ENCODE peak calls at places on chromosomes 3 and 15, in nine cellular contexts. One of them, this sample, is unnamed.

GRCh38 chr15:75431682-75432081 is 19.8 kb downstream of the SIN3A start:
- DNase-seq in H7: no peak
- DNase-seq in gastrocnemius medialis: no peak
- DNase-seq in bronchial epithelial cell: no peak
- DNase-seq in GM23338: peak
- DNase-seq in iPS DF 6.9: no peak
- DNase-seq in heart left ventricle: no peak
- DNase-seq in colonic mucosa: no peak
- DNase-seq in A549: no peak
- DNase-seq in this sample: peak

GRCh38 chr3:55435446-55435845 is 51.7 kb downstream of the WNT5A start:
- DNase-seq in H7: no peak
- DNase-seq in gastrocnemius medialis: no peak
- DNase-seq in bronchial epithelial cell: no peak
- DNase-seq in GM23338: no peak
- DNase-seq in iPS DF 6.9: no peak
- DNase-seq in heart left ventricle: no peak
- DNase-seq in colonic mucosa: no peak
- DNase-seq in A549: no peak
- DNase-seq in this sample: no peak

GRCh38 chr3:55439657-55440405 is 47.3 kb downstream of the WNT5A start:
- DNase-seq in H7: no peak
- DNase-seq in gastrocnemius medialis: no peak
- DNase-seq in bronchial epithelial cell: no peak
- DNase-seq in GM23338: no peak
- DNase-seq in iPS DF 6.9: no peak
- DNase-seq in heart left ventricle: no peak
- DNase-seq in colonic mucosa: no peak
- DNase-seq in A549: no peak
- DNase-seq in this sample: no peak

GRCh38 chr3:173065543-173065970 is 75.5 kb downstream of the SPATA16 start:
- DNase-seq in H7: peak
- DNase-seq in gastrocnemius medialis: no peak
- DNase-seq in bronchial epithelial cell: peak
- DNase-seq in GM23338: no peak
- DNase-seq in iPS DF 6.9: no peak
- DNase-seq in heart left ventricle: peak
- DNase-seq in colonic mucosa: peak
- DNase-seq in A549: no peak
- DNase-seq in this sample: peak

GRCh38 chr3:133448478-133449122 is 48.7 kb downstream of the BFSP2 start:
- DNase-seq in H7: no peak
- DNase-seq in gastrocnemius medialis: no peak
- DNase-seq in bronchial epithelial cell: no peak
- DNase-seq in GM23338: no peak
- DNase-seq in iPS DF 6.9: no peak
- DNase-seq in heart left ventricle: no peak
- DNase-seq in colonic mucosa: no peak
- DNase-seq in A549: no peak
- DNase-seq in this sample: no peak

GRCh38 chr3:113018461-113019181 is 27.8 kb downstream of the GTPBP8 start:
- DNase-seq in H7: no peak
- DNase-seq in gastrocnemius medialis: no peak
- DNase-seq in bronchial epithelial cell: peak
- DNase-seq in GM23338: no peak
- DNase-seq in iPS DF 6.9: no peak
- DNase-seq in heart left ventricle: peak
- DNase-seq in colonic mucosa: no peak
- DNase-seq in A549: no peak
- DNase-seq in this sample: peak

GRCh38 chr3:171672124-171672523 is 138.2 kb downstream of the PLD1 start:
- DNase-seq in H7: no peak
- DNase-seq in gastrocnemius medialis: no peak
- DNase-seq in bronchial epithelial cell: no peak
- DNase-seq in GM23338: no peak
- DNase-seq in iPS DF 6.9: no peak
- DNase-seq in heart left ventricle: no peak
- DNase-seq in colonic mucosa: no peak
- DNase-seq in A549: no peak
- DNase-seq in this sample: no peak

GRCh38 chr3:165256554-165256953 is 60.4 kb upstream of the SLITRK3 start:
- DNase-seq in H7: no peak
- DNase-seq in gastrocnemius medialis: no peak
- DNase-seq in bronchial epithelial cell: no peak
- DNase-seq in GM23338: no peak
- DNase-seq in iPS DF 6.9: no peak
- DNase-seq in heart left ventricle: no peak
- DNase-seq in colonic mucosa: no peak
- DNase-seq in A549: no peak
- DNase-seq in this sample: no peak

GRCh38 chr3:47299396-47300318 is 16.9 kb downstream of the KLHL18 start:
- DNase-seq in H7: no peak
- DNase-seq in gastrocnemius medialis: no peak
- DNase-seq in bronchial epithelial cell: no peak
- DNase-seq in GM23338: no peak
- DNase-seq in iPS DF 6.9: no peak
- DNase-seq in heart left ventricle: no peak
- DNase-seq in colonic mucosa: no peak
- DNase-seq in A549: no peak
- DNase-seq in this sample: no peak

GRCh38 chr3:128549283-128550112 is 56.5 kb upstream of the GATA2 start:
- DNase-seq in H7: no peak
- DNase-seq in gastrocnemius medialis: no peak
- DNase-seq in bronchial epithelial cell: peak
- DNase-seq in GM23338: no peak
- DNase-seq in iPS DF 6.9: no peak
- DNase-seq in heart left ventricle: peak
- DNase-seq in colonic mucosa: no peak
- DNase-seq in A549: no peak
- DNase-seq in this sample: peak

GRCh38 chr3:139548801-139549200 is 9.3 kb upstream of the RBP1 start:
- DNase-seq in H7: no peak
- DNase-seq in gastrocnemius medialis: no peak
- DNase-seq in bronchial epithelial cell: no peak
- DNase-seq in GM23338: no peak
- DNase-seq in iPS DF 6.9: no peak
- DNase-seq in heart left ventricle: no peak
- DNase-seq in colonic mucosa: no peak
- DNase-seq in A549: no peak
- DNase-seq in this sample: no peak

GRCh38 chr3:151327571-151328198 is 1.7 kb downstream of the P2RY13 start:
- DNase-seq in H7: no peak
- DNase-seq in gastrocnemius medialis: no peak
- DNase-seq in bronchial epithelial cell: peak
- DNase-seq in GM23338: peak
- DNase-seq in iPS DF 6.9: no peak
- DNase-seq in heart left ventricle: no peak
- DNase-seq in colonic mucosa: no peak
- DNase-seq in A549: peak
- DNase-seq in this sample: peak
- H3K4me3 ChIP-seq in H7: no peak
- H3K4me3 ChIP-seq in gastrocnemius medialis: no peak
- H3K4me3 ChIP-seq in bronchial epithelial cell: no peak
- H3K4me3 ChIP-seq in GM23338: no peak
- H3K4me3 ChIP-seq in iPS DF 6.9: no peak
- H3K4me3 ChIP-seq in heart left ventricle: peak
- H3K4me3 ChIP-seq in colonic mucosa: no peak
- H3K4me3 ChIP-seq in A549: no peak
- H3K4me3 ChIP-seq in this sample: no peak

DNA sequence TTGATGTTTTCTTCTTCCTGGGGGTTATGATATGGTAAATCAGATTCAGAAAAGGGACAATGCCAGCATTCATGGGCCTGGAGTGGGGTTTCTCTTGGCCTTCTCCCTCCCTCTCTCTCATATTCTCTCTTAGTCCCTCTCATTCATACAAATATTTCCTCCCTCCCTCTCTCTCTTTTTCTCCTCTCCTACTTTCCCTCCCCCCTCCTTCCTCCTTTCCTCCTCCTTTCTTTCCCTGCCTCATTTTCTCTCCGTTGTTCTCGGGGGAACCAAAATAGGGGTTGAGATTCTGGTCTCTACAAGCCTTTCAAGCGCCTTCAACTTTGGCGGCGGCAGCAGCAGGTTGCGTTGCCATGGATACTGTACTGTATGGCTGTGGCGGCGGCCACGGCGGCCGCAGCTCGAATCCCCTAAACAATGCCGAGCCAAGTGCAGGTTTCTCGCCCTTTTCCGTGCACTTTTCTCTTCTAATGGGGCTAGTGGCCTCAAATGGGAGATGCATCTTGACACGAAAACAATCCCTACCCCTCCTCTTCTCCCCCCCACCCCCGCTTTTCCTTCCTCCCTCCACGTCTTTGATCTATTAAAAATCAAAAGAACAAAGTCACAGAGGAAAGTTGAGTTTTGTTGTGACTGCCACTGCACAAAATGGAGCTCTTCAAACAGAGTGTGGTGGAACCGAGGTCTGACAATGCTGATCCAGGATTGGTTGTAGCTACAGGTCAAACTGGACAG is 45.2 kb downstream of the ZIC4 start:
- DNase-seq in H7: peak
- DNase-seq in gastrocnemius medialis: no peak
- DNase-seq in bronchial epithelial cell: no peak
- DNase-seq in GM23338: peak
- DNase-seq in iPS DF 6.9: no peak
- DNase-seq in heart left ventricle: no peak
- DNase-seq in colonic mucosa: no peak
- DNase-seq in A549: no peak
- DNase-seq in this sample: peak
- H3K4me3 ChIP-seq in H7: no peak
- H3K4me3 ChIP-seq in gastrocnemius medialis: no peak
- H3K4me3 ChIP-seq in bronchial epithelial cell: no peak
- H3K4me3 ChIP-seq in GM23338: peak
- H3K4me3 ChIP-seq in iPS DF 6.9: no peak
- H3K4me3 ChIP-seq in heart left ventricle: no peak
- H3K4me3 ChIP-seq in colonic mucosa: no peak
- H3K4me3 ChIP-seq in A549: no peak
- H3K4me3 ChIP-seq in this sample: peak

GRCh38 chr3:38110314-38111050 is 26.4 kb downstream of the ACAA1 start:
- DNase-seq in H7: no peak
- DNase-seq in gastrocnemius medialis: no peak
- DNase-seq in bronchial epithelial cell: no peak
- DNase-seq in GM23338: no peak
- DNase-seq in iPS DF 6.9: no peak
- DNase-seq in heart left ventricle: no peak
- DNase-seq in colonic mucosa: no peak
- DNase-seq in A549: no peak
- DNase-seq in this sample: no peak
- H3K4me3 ChIP-seq in H7: no peak
- H3K4me3 ChIP-seq in gastrocnemius medialis: no peak
- H3K4me3 ChIP-seq in bronchial epithelial cell: no peak
- H3K4me3 ChIP-seq in GM23338: no peak
- H3K4me3 ChIP-seq in iPS DF 6.9: no peak
- H3K4me3 ChIP-seq in heart left ventricle: no peak
- H3K4me3 ChIP-seq in colonic mucosa: no peak
- H3K4me3 ChIP-seq in A549: no peak
- H3K4me3 ChIP-seq in this sample: no peak

GRCh38 chr3:149547954-149548728 is 73.6 kb downstream of the TM4SF4 start:
- DNase-seq in H7: no peak
- DNase-seq in gastrocnemius medialis: peak
- DNase-seq in bronchial epithelial cell: peak
- DNase-seq in GM23338: peak
- DNase-seq in iPS DF 6.9: no peak
- DNase-seq in heart left ventricle: peak
- DNase-seq in colonic mucosa: peak
- DNase-seq in A549: peak
- DNase-seq in this sample: peak
- H3K4me3 ChIP-seq in H7: no peak
- H3K4me3 ChIP-seq in gastrocnemius medialis: no peak
- H3K4me3 ChIP-seq in bronchial epithelial cell: no peak
- H3K4me3 ChIP-seq in GM23338: no peak
- H3K4me3 ChIP-seq in iPS DF 6.9: no peak
- H3K4me3 ChIP-seq in heart left ventricle: no peak
- H3K4me3 ChIP-seq in colonic mucosa: no peak
- H3K4me3 ChIP-seq in A549: peak
- H3K4me3 ChIP-seq in this sample: no peak

GRCh38 chr15:50884583-50884982 is 23.9 kb upstream of the AP4E1 start:
- DNase-seq in H7: no peak
- DNase-seq in gastrocnemius medialis: no peak
- DNase-seq in bronchial epithelial cell: peak
- DNase-seq in GM23338: no peak
- DNase-seq in iPS DF 6.9: no peak
- DNase-seq in heart left ventricle: no peak
- DNase-seq in colonic mucosa: no peak
- DNase-seq in A549: no peak
- DNase-seq in this sample: no peak
- H3K4me3 ChIP-seq in H7: no peak
- H3K4me3 ChIP-seq in gastrocnemius medialis: no peak
- H3K4me3 ChIP-seq in bronchial epithelial cell: no peak
- H3K4me3 ChIP-seq in GM23338: no peak
- H3K4me3 ChIP-seq in iPS DF 6.9: no peak
- H3K4me3 ChIP-seq in heart left ventricle: no peak
- H3K4me3 ChIP-seq in colonic mucosa: no peak
- H3K4me3 ChIP-seq in A549: peak
- H3K4me3 ChIP-seq in this sample: no peak

This sample was measured in astrocyte of the spinal cord.